ENCODE peak calls at places on chromosomes 3 and 15, in seven cellular contexts. One of them, this sample, is unnamed.

GRCh38 chr3:141399200-141399599 is 30.9 kb downstream of the ZBTB38 start:
- DNase-seq in brain microvascular endothelial cell: no peak
- DNase-seq in CD8-positive, alpha-beta memory T cell: no peak
- DNase-seq in endothelial cell of umbilical vein: no peak
- DNase-seq in fibroblast of mammary gland: no peak
- DNase-seq in epithelial cell of prostate: no peak
- DNase-seq in EL: no peak
- DNase-seq in this sample: no peak

GRCh38 chr3:50160561-50160983 is 5.4 kb downstream of the SEMA3F start:
- DNase-seq in brain microvascular endothelial cell: no peak
- DNase-seq in CD8-positive, alpha-beta memory T cell: no peak
- DNase-seq in endothelial cell of umbilical vein: peak
- DNase-seq in fibroblast of mammary gland: no peak
- DNase-seq in epithelial cell of prostate: no peak
- DNase-seq in EL: no peak
- DNase-seq in this sample: no peak

GRCh38 chr3:101938262-101938847 is 89.0 kb downstream of the NFKBIZ start:
- DNase-seq in brain microvascular endothelial cell: no peak
- DNase-seq in CD8-positive, alpha-beta memory T cell: no peak
- DNase-seq in endothelial cell of umbilical vein: peak
- DNase-seq in fibroblast of mammary gland: no peak
- DNase-seq in epithelial cell of prostate: no peak
- DNase-seq in EL: no peak
- DNase-seq in this sample: no peak

GRCh38 chr15:47355759-47356158 is 361.5 kb upstream of the SEMA6D start:
- DNase-seq in brain microvascular endothelial cell: no peak
- DNase-seq in CD8-positive, alpha-beta memory T cell: no peak
- DNase-seq in endothelial cell of umbilical vein: no peak
- DNase-seq in fibroblast of mammary gland: no peak
- DNase-seq in epithelial cell of prostate: no peak
- DNase-seq in EL: no peak
- DNase-seq in this sample: no peak

GRCh38 chr15:48190932-48191573 is 412 bp upstream of the CTXN2 start:
- DNase-seq in brain microvascular endothelial cell: peak
- DNase-seq in CD8-positive, alpha-beta memory T cell: peak
- DNase-seq in endothelial cell of umbilical vein: peak
- DNase-seq in fibroblast of mammary gland: peak
- DNase-seq in epithelial cell of prostate: no peak
- DNase-seq in EL: peak
- DNase-seq in this sample: peak

GRCh38 chr15:69713726-69714559 is 261.3 kb downstream of the RPLP1 start:
- DNase-seq in brain microvascular endothelial cell: no peak
- DNase-seq in CD8-positive, alpha-beta memory T cell: peak
- DNase-seq in endothelial cell of umbilical vein: no peak
- DNase-seq in fibroblast of mammary gland: no peak
- DNase-seq in epithelial cell of prostate: no peak
- DNase-seq in EL: no peak
- DNase-seq in this sample: no peak

GRCh38 chr3:47250309-47251060 is 32.1 kb downstream of the KIF9 start:
- DNase-seq in brain microvascular endothelial cell: peak
- DNase-seq in CD8-positive, alpha-beta memory T cell: no peak
- DNase-seq in endothelial cell of umbilical vein: peak
- DNase-seq in fibroblast of mammary gland: peak
- DNase-seq in epithelial cell of prostate: no peak
- DNase-seq in EL: peak
- DNase-seq in this sample: no peak

GRCh38 chr3:94307588-94307987 is 244.7 kb downstream of the NSUN3 start:
- DNase-seq in brain microvascular endothelial cell: no peak
- DNase-seq in CD8-positive, alpha-beta memory T cell: no peak
- DNase-seq in endothelial cell of umbilical vein: no peak
- DNase-seq in fibroblast of mammary gland: no peak
- DNase-seq in epithelial cell of prostate: peak
- DNase-seq in EL: no peak
- DNase-seq in this sample: no peak

GRCh38 chr3:130516645-130517512 is at the start of gene COL6A6:
- DNase-seq in brain microvascular endothelial cell: no peak
- DNase-seq in CD8-positive, alpha-beta memory T cell: no peak
- DNase-seq in endothelial cell of umbilical vein: no peak
- DNase-seq in fibroblast of mammary gland: peak
- DNase-seq in epithelial cell of prostate: no peak
- DNase-seq in EL: no peak
- DNase-seq in this sample: no peak

GRCh38 chr15:83310521-83311456 is 26.3 kb upstream of the BNC1 start:
- DNase-seq in brain microvascular endothelial cell: no peak
- DNase-seq in CD8-positive, alpha-beta memory T cell: no peak
- DNase-seq in endothelial cell of umbilical vein: peak
- DNase-seq in fibroblast of mammary gland: no peak
- DNase-seq in epithelial cell of prostate: no peak
- DNase-seq in EL: peak
- DNase-seq in this sample: no peak

GRCh38 chr15:74121040-74121439 is 9.3 kb upstream of the ISLR2 start:
- DNase-seq in brain microvascular endothelial cell: no peak
- DNase-seq in CD8-positive, alpha-beta memory T cell: no peak
- DNase-seq in endothelial cell of umbilical vein: no peak
- DNase-seq in fibroblast of mammary gland: no peak
- DNase-seq in epithelial cell of prostate: no peak
- DNase-seq in EL: no peak
- DNase-seq in this sample: no peak

GRCh38 chr15:58264068-58264971 is 126.1 kb downstream of the AQP9 start:
- DNase-seq in brain microvascular endothelial cell: no peak
- DNase-seq in CD8-positive, alpha-beta memory T cell: no peak
- DNase-seq in endothelial cell of umbilical vein: no peak
- DNase-seq in fibroblast of mammary gland: no peak
- DNase-seq in epithelial cell of prostate: no peak
- DNase-seq in EL: no peak
- DNase-seq in this sample: no peak

GRCh38 chr15:81235276-81235675 is 38.6 kb downstream of the IL16 start:
- DNase-seq in brain microvascular endothelial cell: no peak
- DNase-seq in CD8-positive, alpha-beta memory T cell: no peak
- DNase-seq in endothelial cell of umbilical vein: no peak
- DNase-seq in fibroblast of mammary gland: no peak
- DNase-seq in epithelial cell of prostate: no peak
- DNase-seq in EL: no peak
- DNase-seq in this sample: no peak